ENCODE peak calls at places on chromosomes 11 and 22, in six cellular contexts. J is HS-27A, U is astrocyte of the spinal cord, S is naive B cell, H is occipital lobe, I is GM23248. N is an unnamed sample.

GRCh38 chr11:77547863-77548551 is 41.7 kb upstream of the AQP11 start:
- DNase-seq in H (no peak), U (peak; percentile 75), J (peak; percentile 34), S (peak; percentile 44), I (peak; percentile 86), N (peak; percentile 75)

GRCh38 chr11:68146704-68147474 is 25.7 kb upstream of the CHKA start:
- DNase-seq in U (peak; percentile 24), S (no peak), I (peak; percentile 38), J (no peak), H (no peak), N (peak; percentile 84)

GRCh38 chr22:20226077-20226716 is 41.9 kb downstream of the RTN4R start:
- DNase-seq in I (no peak), S (no peak), U (no peak), H (no peak), J (no peak), N (no peak)

GRCh38 chr11:63508009-63508408 is 2.1 kb downstream of the LGALS12 start:
- DNase-seq in H (peak; percentile 40), U (no peak), J (no peak), I (peak; percentile 14), S (no peak), N (peak; percentile 41)

GRCh38 chr22:40922484-40923303 is 28.5 kb upstream of the RBX1 start:
- DNase-seq in U (peak; percentile 78), S (peak; percentile 63), I (peak; percentile 74), J (no peak), H (no peak), N (peak; percentile 48)

GRCh38 chr11:1639102-1639620 is 9.6 kb downstream of the KRTAP5-5 start:
- DNase-seq in S (no peak), J (no peak), I (no peak), H (no peak), U (no peak), N (no peak)

GRCh38 chr11:121723261-121723741 is 270.5 kb upstream of the SORL1-AS1 start:
- DNase-seq in H (peak; percentile 63), I (peak; percentile 70), U (peak; percentile 71), J (no peak), S (no peak), N (no peak)

GRCh38 chr11:118151421-118151820 is 1.2 kb downstream of the SCN4B start:
- DNase-seq in J (no peak), U (no peak), H (no peak), I (no peak), S (no peak), N (no peak)

N was measured in LoVo.